ENCODE peak calls at places on chromosome 7, in six cellular contexts. N is NCI-H2081; A is stimulated activated CD8-positive, alpha-beta memory T cell treated with anti-CD3 and anti-CD28 coated beads, Interleukin-15, amount 100 ng/mL, for 24 hours; Y is pancreas; F is NCI-H510A treated with DMSO at 0.1 percent for 48 hours; U is AG09319. S is an unnamed sample.

GRCh38 chr7:133290676-133291332 is 37.9 kb downstream of the EXOC4 start:
- DNase-seq in N (no peak), F (no peak), Y (no peak), U (no peak), A (no peak), S (no peak)

GRCh38 chr7:54705436-54705835 is 53.6 kb downstream of the SEC61G start:
- DNase-seq in Y (no peak), F (peak; percentile 20), U (peak; percentile 1), A (no peak), N (no peak), S (no peak)

GRCh38 chr7:42449431-42449830 is 212.4 kb upstream of the GLI3 start:
- DNase-seq in Y (no peak), U (no peak), N (no peak), A (no peak), F (no peak), S (no peak)

GRCh38 chr7:21912931-21913780 is 32.5 kb downstream of the CDCA7L start:
- DNase-seq in Y (no peak), A (no peak), N (no peak), F (no peak), U (no peak), S (no peak)

GRCh38 chr7:94632338-94633024 is 23.5 kb downstream of the SGCE start:
- DNase-seq in F (no peak), U (peak; percentile 57), N (peak; percentile 55), A (no peak), Y (no peak), S (no peak)

GRCh38 chr7:78279035-78279434 is 480.5 kb downstream of the PHTF2 start:
- DNase-seq in N (no peak), F (no peak), Y (no peak), U (peak; percentile 18), A (no peak), S (no peak)

GRCh38 chr7:134589491-134589941 is 40.6 kb downstream of the AKR1B15 start:
- DNase-seq in A (no peak), F (no peak), N (no peak), U (no peak), Y (no peak), S (peak; percentile 15)

GRCh38 chr7:4739528-4739992 is 35.9 kb upstream of the AP5Z1 start:
- DNase-seq in Y (no peak), N (peak; percentile 19), U (no peak), F (peak; percentile 69), A (no peak), S (no peak)

GRCh38 chr7:1707756-1708611 is 37.9 kb downstream of the ELFN1 start:
- DNase-seq in N (no peak), Y (peak; percentile 36), F (no peak), U (no peak), A (no peak), S (no peak)

GRCh38 chr7:42208586-42208985 is 28.4 kb downstream of the GLI3 start:
- DNase-seq in U (no peak), N (no peak), A (no peak), Y (no peak), F (no peak), S (no peak)

GRCh38 chr7:104979167-104979841 is 34.7 kb upstream of the KMT2E start:
- DNase-seq in Y (no peak), N (peak; percentile 22), U (no peak), A (no peak), F (no peak), S (peak; percentile 9)

GRCh38 chr7:107180378-107180777 is 11.6 kb downstream of the HBP1 start:
- DNase-seq in N (no peak), U (peak; percentile 65), Y (peak; percentile 65), A (peak; percentile 14), F (no peak), S (no peak)

GRCh38 chr7:115838829-115839228 is 191.7 kb downstream of the TFEC start:
- DNase-seq in N (no peak), F (no peak), Y (no peak), U (peak; percentile 23), A (no peak), S (no peak)

GRCh38 chr7:37081436-37081835 is 357.1 kb upstream of the AOAH start:
- DNase-seq in N (peak; percentile 64), A (no peak), F (no peak), U (no peak), Y (no peak), S (no peak)

GRCh38 chr7:23469150-23469960 is 936 bp downstream of the IGF2BP3 start:
- DNase-seq in U (no peak), F (no peak), N (peak; percentile 52), Y (peak; percentile 63), A (no peak), S (no peak)

GRCh38 chr7:86867163-86867762 is 192.2 kb downstream of the ELAPOR2 start:
- DNase-seq in U (no peak), F (no peak), Y (no peak), N (no peak), A (no peak), S (no peak)

GRCh38 chr7:139382439-139382838 is 22.7 kb downstream of the LUC7L2 start:
- DNase-seq in Y (no peak), U (no peak), N (no peak), A (no peak), F (no peak), S (no peak)

GRCh38 chr7:101333912-101334311 is 12.3 kb upstream of the IFT22 start:
- DNase-seq in F (no peak), A (no peak), U (no peak), Y (no peak), N (no peak), S (no peak)

GRCh38 chr7:76386691-76387260 is 22.7 kb downstream of the SSC4D start:
- DNase-seq in Y (no peak), A (no peak), N (no peak), U (no peak), F (no peak), S (no peak)

GRCh38 chr7:22726345-22726848 is 603 bp upstream of the IL6 start:
- DNase-seq in A (no peak), U (peak; percentile 75), N (no peak), F (peak; percentile 41), Y (no peak), S (peak; percentile 43)

S was measured in T1000.